ENCODE peak calls at places on chromosomes 6 and 20, in four cellular contexts. One of them, this sample, is unnamed.

GRCh38 chr20:25236450-25237304 is 11.2 kb upstream of the PYGB start:
- DNase-seq in psoas muscle: no peak
- DNase-seq in small intestine: no peak
- DNase-seq in fibroblast of pulmonary artery: no peak
- DNase-seq in this sample: no peak

GRCh38 chr6:81847866-81848265 is 95.4 kb upstream of the TENT5A start:
- DNase-seq in psoas muscle: no peak
- DNase-seq in small intestine: no peak
- DNase-seq in fibroblast of pulmonary artery: no peak
- DNase-seq in this sample: no peak

GRCh38 chr6:89209457-89209856 is 7.7 kb downstream of the GABRR1 start:
- DNase-seq in psoas muscle: no peak
- DNase-seq in small intestine: no peak
- DNase-seq in fibroblast of pulmonary artery: no peak
- DNase-seq in this sample: no peak

GRCh38 chr6:118724211-118724610 is 72.8 kb upstream of the CEP85L start:
- DNase-seq in psoas muscle: no peak
- DNase-seq in small intestine: no peak
- DNase-seq in fibroblast of pulmonary artery: peak
- DNase-seq in this sample: no peak

GRCh38 chr6:167689751-167690150 is 137.0 kb upstream of the AFDN start:
- DNase-seq in psoas muscle: no peak
- DNase-seq in small intestine: no peak
- DNase-seq in fibroblast of pulmonary artery: peak
- DNase-seq in this sample: no peak

GRCh38 chr6:52361945-52362442 is at the start of gene PAQR8:
- DNase-seq in psoas muscle: peak
- DNase-seq in small intestine: peak
- DNase-seq in fibroblast of pulmonary artery: peak
- DNase-seq in this sample: peak

GRCh38 chr6:94361304-94362060 is 942.1 kb upstream of the EPHA7 start:
- DNase-seq in psoas muscle: no peak
- DNase-seq in small intestine: no peak
- DNase-seq in fibroblast of pulmonary artery: no peak
- DNase-seq in this sample: no peak

GRCh38 chr20:61970357-61970756 is 95.3 kb downstream of the TAF4 start:
- DNase-seq in psoas muscle: no peak
- DNase-seq in small intestine: no peak
- DNase-seq in fibroblast of pulmonary artery: no peak
- DNase-seq in this sample: no peak

GRCh38 chr6:3773696-3774298 is 22.3 kb upstream of the PXDC1 start:
- DNase-seq in psoas muscle: no peak
- DNase-seq in small intestine: no peak
- DNase-seq in fibroblast of pulmonary artery: peak
- DNase-seq in this sample: no peak

GRCh38 chr6:36431197-36431596 is 11.5 kb downstream of the PXT1 start:
- DNase-seq in psoas muscle: no peak
- DNase-seq in small intestine: no peak
- DNase-seq in fibroblast of pulmonary artery: no peak
- DNase-seq in this sample: no peak

GRCh38 chr20:35434085-35435005 is 3.7 kb downstream of the GDF5 start:
- DNase-seq in psoas muscle: peak
- DNase-seq in small intestine: no peak
- DNase-seq in fibroblast of pulmonary artery: peak
- DNase-seq in this sample: no peak

GRCh38 chr6:1895721-1896120 is 286.0 kb downstream of the FOXC1 start:
- DNase-seq in psoas muscle: no peak
- DNase-seq in small intestine: no peak
- DNase-seq in fibroblast of pulmonary artery: no peak
- DNase-seq in this sample: no peak

GRCh38 chr20:36312724-36313441 is 6.7 kb downstream of the DLGAP4 start:
- DNase-seq in psoas muscle: peak
- DNase-seq in small intestine: no peak
- DNase-seq in fibroblast of pulmonary artery: no peak
- DNase-seq in this sample: no peak

GRCh38 chr20:1274485-1275313 is 8.6 kb downstream of the SNPH start:
- DNase-seq in psoas muscle: no peak
- DNase-seq in small intestine: peak
- DNase-seq in fibroblast of pulmonary artery: no peak
- DNase-seq in this sample: no peak

GRCh38 chr20:38610521-38610920 is 8.9 kb downstream of the ARHGAP40 start:
- DNase-seq in psoas muscle: no peak
- DNase-seq in small intestine: no peak
- DNase-seq in fibroblast of pulmonary artery: peak
- DNase-seq in this sample: no peak

GRCh38 chr6:113433506-113433991 is 423.6 kb upstream of the MARCKS start:
- DNase-seq in psoas muscle: peak
- DNase-seq in small intestine: peak
- DNase-seq in fibroblast of pulmonary artery: peak
- DNase-seq in this sample: no peak

This sample was measured in activated CD4-positive, CD25-positive, alpha-beta regulatory T cell treated with anti-CD3 and anti-CD28 coated beads, Interleukin-2, amount 50 U/mL, for 16 hours.